ENCODE peak calls at places on chromosomes 16 and 17, in seven cellular contexts. T, X, K, F, D, N and H are unnamed samples.
A peak's percentile ranks its signal among the peaks of the same experiment; 100 is the strongest.

GRCh38 chr16:30805056-30805369 is 18.0 kb upstream of the ZNF629 start:
- DNase-seq in N (no peak), D (no peak), X (no peak), T (no peak), F (no peak), K (no peak), H (no peak)

GRCh38 chr17:27475981-27476895 is 20.0 kb downstream of the KSR1 start:
- DNase-seq in X (no peak), T (no peak), F (no peak), D (no peak), K (no peak), N (no peak), H (no peak)

GRCh38 chr16:27470567-27471431 is 68.8 kb downstream of the IL21R start:
- DNase-seq in F (no peak), N (no peak), T (no peak), X (no peak), D (peak; percentile 10), K (no peak), H (no peak)

GRCh38 chr17:66567234-66568170 is 265.1 kb downstream of the PRKCA start:
- DNase-seq in K (peak; percentile 86), F (peak; percentile 86), D (peak; percentile 62), N (peak; percentile 72), X (peak; percentile 79), T (peak; percentile 78), H (peak; percentile 28)

GRCh38 chr16:21301168-21301894 is 23.2 kb upstream of the CRYM start:
- DNase-seq in K (peak; percentile 60), N (no peak), D (no peak), F (peak; percentile 21), T (peak; percentile 70), X (peak; percentile 75), H (peak; percentile 85)

GRCh38 chr17:42653179-42654124 is 5.6 kb upstream of the TUBG2 start:
- DNase-seq in D (no peak), F (no peak), K (no peak), X (peak; percentile 59), N (no peak), T (peak; percentile 80), H (no peak)

GRCh38 chr17:39096435-39097158 is 54.8 kb downstream of the PLXDC1 start:
- DNase-seq in F (no peak), D (no peak), N (peak; percentile 29), K (no peak), T (peak; percentile 54), X (no peak), H (no peak)

GRCh38 chr16:2467301-2468141 is 3.6 kb upstream of the NTN3 start:
- DNase-seq in F (no peak), T (peak; percentile 80), N (no peak), D (no peak), K (peak; percentile 68), X (peak; percentile 84), H (peak; percentile 57)

GRCh38 chr17:80474231-80474932 is 2.0 kb downstream of the NPTX1 start:
- DNase-seq in N (no peak), K (no peak), F (no peak), D (no peak), X (peak; percentile 67), T (no peak), H (no peak)